ENCODE peak calls at places on chromosomes 2 and 18, in four cellular contexts. K is stomach, H is breast epithelium, E is tibial nerve. P is an unnamed sample. For H3K4me1, the result is how much of the 10 kb centered on the place peaks cover.

GRCh38 chr2:60794271-60794863 is 38.3 kb downstream of the PAPOLG start:
- DNase-seq in K (no peak), H (no peak), E (no peak), P (peak)

GRCh38 chr2:28025116-28025515 is 134.6 kb downstream of the BABAM2 start:
- DNase-seq in K (no peak), H (no peak), E (no peak), P (no peak)

GRCh38 chr2:79428745-79429144 is 84.1 kb upstream of the CTNNA2 start:
- DNase-seq in K (no peak), H (no peak), E (no peak), P (no peak)

GRCh38 chr2:232779935-232780334 is 3.6 kb upstream of the KCNJ13 start:
- DNase-seq in H (no peak), K (peak), E (no peak), P (no peak)

GRCh38 chr18:23812566-23813440 is 123.5 kb downstream of the LAMA3 start:
- DNase-seq in E (no peak), K (no peak), H (no peak), P (peak)

GRCh38 chr18:55316615-55317184 is 271.3 kb downstream of the TCF4 start:
- DNase-seq in E (no peak), K (no peak), H (no peak), P (no peak)

GRCh38 chr2:23312996-23313606 is 71.9 kb upstream of the KLHL29 start:
- DNase-seq in K (no peak), E (no peak), H (no peak), P (no peak)

GRCh38 chr18:2910261-2910660 is 63.5 kb downstream of the EMILIN2 start:
- DNase-seq in K (no peak), E (no peak), H (no peak), P (no peak)

GRCh38 chr2:222993920-222994650 is 57.9 kb upstream of the KCNE4 start:
- DNase-seq in E (peak), K (peak), H (peak), P (no peak)

GRCh38 chr2:65834062-65834461 is 401.7 kb upstream of the SPRED2 start:
- DNase-seq in K (no peak), E (no peak), H (no peak), P (no peak)

GRCh38 chr2:30766666-30767065 is 40.6 kb downstream of the CAPN13 start:
- DNase-seq in K (peak), H (no peak), E (no peak), P (no peak)

DNA sequence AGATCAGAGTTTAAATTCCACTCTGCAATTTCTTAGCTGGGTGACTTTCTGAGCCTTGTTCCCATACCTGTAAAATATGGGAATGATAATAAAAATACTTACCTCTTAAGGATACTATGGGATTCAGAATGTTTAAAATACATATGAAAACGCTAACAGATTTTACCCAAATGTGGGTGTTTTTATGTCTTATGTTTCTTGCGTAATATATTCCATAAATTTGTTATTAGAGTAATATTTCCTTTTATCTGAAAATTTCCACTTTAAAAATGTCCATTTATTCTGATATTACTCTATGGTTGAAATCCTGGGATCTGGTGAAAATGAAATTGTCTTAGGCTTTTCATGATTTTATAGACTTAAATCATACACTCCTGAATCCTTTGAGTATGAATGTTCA is 45.5 kb downstream of the MAPRE2 start:
- DNase-seq in K (no peak), H (no peak), E (no peak), P (no peak)
- H3K4me1 ChIP-seq in K (under half), H (under half), E (under half), P (under half)

DNA sequence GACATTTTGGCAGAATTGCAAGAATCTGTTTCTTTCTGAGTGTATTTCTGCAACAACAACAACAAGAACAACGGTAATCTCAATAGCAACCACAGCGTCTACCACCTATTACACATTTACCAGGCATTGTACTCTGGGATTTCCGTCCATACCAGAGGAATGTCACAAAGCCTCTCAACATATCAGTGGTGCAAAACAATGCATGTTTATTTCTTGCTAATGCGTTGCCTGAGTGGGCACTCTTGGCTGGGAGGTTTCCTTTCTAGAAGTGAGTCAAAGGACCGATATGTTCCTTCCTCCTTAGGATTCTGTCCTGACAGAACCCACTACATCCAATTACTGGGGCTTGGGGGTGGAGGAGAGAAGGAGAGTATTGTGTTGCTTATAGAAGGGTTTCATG is 585.6 kb downstream of the TSN start:
- DNase-seq in K (no peak), E (no peak), H (no peak), P (no peak)
- H3K4me1 ChIP-seq in K (under half), E (under half), H (under half), P (under half)

GRCh38 chr2:207871911-207872310 is 102.2 kb upstream of the FZD5 start:
- DNase-seq in E (no peak), K (no peak), H (no peak), P (no peak)
- H3K4me1 ChIP-seq in E (under half), K (under half), H (under half), P (under half)

DNA sequence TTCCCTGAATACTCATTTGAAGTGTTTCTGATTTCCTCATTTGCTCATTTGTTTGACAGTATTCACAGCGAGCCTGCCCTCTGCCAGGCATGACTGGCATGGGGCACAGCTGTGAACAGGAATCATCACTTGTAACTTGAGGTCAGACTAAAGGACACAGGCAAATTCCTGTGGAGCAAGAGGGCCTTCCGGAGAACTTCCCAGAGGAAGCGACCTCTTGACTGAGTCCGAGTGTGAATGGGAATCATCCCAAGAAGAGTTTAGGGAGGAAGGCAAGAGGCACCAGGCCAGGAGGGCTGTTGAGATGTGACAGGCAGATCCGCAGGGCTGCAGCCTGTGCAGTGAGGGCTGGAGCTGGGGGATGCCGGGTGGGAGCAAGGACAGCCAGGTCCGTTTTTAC is 45.4 kb downstream of the LIMS1 start:
- DNase-seq in K (no peak), H (no peak), E (no peak), P (no peak)
- H3K4me1 ChIP-seq in K (half or more), H (under half), E (under half), P (under half)

P was measured in CD8-positive, alpha-beta memory T cell.